ENCODE peak calls at places on chromosomes 6 and 20, in six cellular contexts. K is Right ventricle myocardium inferior, N is dorsolateral prefrontal cortex, U is choroid plexus epithelial cell, P is mesenchymal stem cell, L is colonic mucosa. X is an unnamed sample.

GRCh38 chr6:112503210-112503609 is 156.1 kb downstream of the RFPL4B start:
- DNase-seq in K (no peak), U (peak), N (no peak), L (no peak), P (peak), X (no peak)

GRCh38 chr20:60630609-60631008 is 621.5 kb upstream of the CDH4 start:
- DNase-seq in N (no peak), K (no peak), U (no peak), L (no peak), P (no peak), X (no peak)

GRCh38 chr6:122322824-122323223 is 76.6 kb upstream of the HSF2 start:
- DNase-seq in N (no peak), K (no peak), U (peak), P (peak), L (no peak), X (no peak)

GRCh38 chr6:169806718-169807117 is 55.3 kb downstream of the ERMARD start:
- DNase-seq in L (peak), N (no peak), U (no peak), P (no peak), K (no peak), X (no peak)

GRCh38 chr6:7693827-7694226 is 32.1 kb upstream of the BMP6 start:
- DNase-seq in P (no peak), L (no peak), U (no peak), K (no peak), N (no peak), X (no peak)

GRCh38 chr20:35264755-35265154 is 13.2 kb downstream of the MMP24OS start:
- DNase-seq in U (peak), L (no peak), K (no peak), P (no peak), N (no peak), X (no peak)

GRCh38 chr20:34075647-34076046 is 36.4 kb downstream of the EIF2S2 start:
- DNase-seq in U (no peak), L (no peak), K (no peak), P (no peak), N (no peak), X (no peak)

GRCh38 chr20:37239026-37239451 is 22.6 kb downstream of the GHRH start:
- DNase-seq in U (peak), N (no peak), P (peak), L (peak), K (no peak), X (no peak)

GRCh38 chr20:44851545-44851944 is 34.0 kb upstream of the YWHAB start:
- DNase-seq in K (no peak), L (peak), N (no peak), U (no peak), P (no peak), X (no peak)

GRCh38 chr20:42102000-42102399 is 483.8 kb upstream of the CHD6 start:
- DNase-seq in L (no peak), U (no peak), N (no peak), P (no peak), K (no peak), X (no peak)

GRCh38 chr6:116476021-116476678 is 15.0 kb downstream of the CALHM6 start:
- DNase-seq in L (no peak), P (no peak), U (peak), K (no peak), N (no peak), X (no peak)

GRCh38 chr6:168533428-168533827 is 92.4 kb downstream of the SMOC2 start:
- DNase-seq in L (no peak), U (no peak), N (no peak), K (peak), P (no peak), X (peak)

GRCh38 chr6:161305860-161306259 is 32.0 kb upstream of the AGPAT4 start:
- DNase-seq in P (no peak), U (no peak), N (no peak), K (no peak), L (no peak), X (no peak)

GRCh38 chr6:52575490-52575868 is 1.4 kb downstream of the TRAM2 start:
- DNase-seq in N (no peak), U (no peak), L (no peak), P (peak), K (no peak), X (no peak)

GRCh38 chr6:34610819-34611477 is 54.8 kb upstream of the SPDEF start:
- DNase-seq in U (peak), L (no peak), P (peak), N (no peak), K (no peak), X (no peak)

GRCh38 chr6:252775-253526 is 39.3 kb upstream of the DUSP22 start:
- DNase-seq in U (peak), P (no peak), K (no peak), L (no peak), N (no peak), X (no peak)

GRCh38 chr20:58133020-58133419 is 95.4 kb downstream of the ANKRD60 start:
- DNase-seq in N (no peak), K (no peak), L (no peak), P (no peak), U (peak), X (no peak)

GRCh38 chr6:135086414-135086764 is 31.8 kb upstream of the HBS1L start:
- DNase-seq in K (no peak), L (no peak), U (no peak), N (no peak), P (no peak), X (no peak)

GRCh38 chr20:56187791-56188190 is 60.7 kb upstream of the MC3R start:
- DNase-seq in N (no peak), K (no peak), L (no peak), P (no peak), U (no peak), X (no peak)

GRCh38 chr6:45116714-45117410 is 211.3 kb upstream of the RUNX2 start:
- DNase-seq in U (peak), L (no peak), K (no peak), P (peak), N (no peak), X (no peak)

GRCh38 chr6:139124887-139125672 is 9.8 kb upstream of the HECA start:
- DNase-seq in K (peak), N (no peak), U (peak), L (peak), P (peak), X (peak)

GRCh38 chr6:106448000-106448426 is 87.5 kb downstream of the CRYBG1 start:
- DNase-seq in N (no peak), K (peak), L (no peak), U (no peak), P (no peak), X (no peak)

GRCh38 chr6:31186052-31186734 is 15.7 kb upstream of the POU5F1 start:
- DNase-seq in N (no peak), U (no peak), P (no peak), K (peak), L (peak), X (peak)

GRCh38 chr6:142816024-142816423 is 129.0 kb downstream of the HIVEP2 start:
- DNase-seq in N (no peak), L (no peak), P (no peak), U (no peak), K (no peak), X (no peak)

GRCh38 chr6:31719001-31719400 is 2.5 kb downstream of the LY6G6C start:
- DNase-seq in N (no peak), P (no peak), U (no peak), L (no peak), K (no peak), X (no peak)

GRCh38 chr6:132919476-132919875 is 105.1 kb downstream of the RPS12 start:
- DNase-seq in K (peak), N (peak), U (peak), L (no peak), P (peak), X (peak)

GRCh38 chr6:78589426-78589825 is 277.9 kb upstream of the IRAK1BP1 start:
- DNase-seq in U (no peak), K (no peak), N (no peak), P (no peak), L (no peak), X (no peak)

GRCh38 chr20:24522452-24523330 is 53.3 kb downstream of the SYNDIG1 start:
- DNase-seq in U (peak), P (no peak), N (no peak), L (no peak), K (no peak), X (no peak)

GRCh38 chr20:35984382-35984781 is 16.0 kb downstream of the CNBD2 start:
- DNase-seq in U (no peak), K (no peak), L (no peak), P (no peak), N (no peak), X (no peak)

GRCh38 chr6:108619431-108620197 is 58.9 kb downstream of the FOXO3 start:
- DNase-seq in N (no peak), U (no peak), L (no peak), K (no peak), P (no peak), X (no peak)

GRCh38 chr6:19999319-20000191 is 162.4 kb downstream of the ID4 start:
- DNase-seq in N (no peak), L (no peak), K (no peak), P (peak), U (peak), X (no peak)

GRCh38 chr6:114277220-114277619 is 65.6 kb downstream of the HS3ST5 start:
- DNase-seq in K (no peak), U (no peak), N (no peak), P (no peak), L (no peak), X (no peak)

GRCh38 chr6:84042603-84043002 is 9.0 kb downstream of the MRAP2 start:
- DNase-seq in U (no peak), L (no peak), K (no peak), N (no peak), P (no peak), X (no peak)

GRCh38 chr6:18160921-18161320 is 5.7 kb downstream of the KDM1B start:
- DNase-seq in L (no peak), P (no peak), K (no peak), U (no peak), N (no peak), X (no peak)

GRCh38 chr6:142760152-142760551 is 184.8 kb downstream of the HIVEP2 start:
- DNase-seq in L (no peak), N (no peak), U (peak), P (no peak), K (no peak), X (no peak)

X was measured in mucosa of gallbladder.